ENCODE peak calls at places on chromosome 4, in ten cellular contexts. One of them, this sample, is unnamed.

GRCh38 chr4:8502836-8503585 is 62.4 kb downstream of the TRMT44 start:
- DNase-seq in stimulated activated CD4-positive, alpha-beta T cell treated with anti-CD3 and anti-CD28 coated beads, Interleukin-2, amount 100 ng/mL, for 48 hours: no peak
- DNase-seq in mammary epithelial cell: no peak
- DNase-seq in AG09309: no peak
- DNase-seq in hippocampal formation: no peak
- DNase-seq in HCEC 1CT: no peak
- DNase-seq in suprapubic skin: no peak
- DNase-seq in posterior cingulate gyrus: peak
- DNase-seq in stimulated activated naive CD4-positive, alpha-beta T cell: no peak
- DNase-seq in pancreas: no peak
- DNase-seq in this sample: no peak

GRCh38 chr4:32958586-32958985 is 2238.4 kb downstream of the PCDH7 start:
- DNase-seq in stimulated activated CD4-positive, alpha-beta T cell treated with anti-CD3 and anti-CD28 coated beads, Interleukin-2, amount 100 ng/mL, for 48 hours: no peak
- DNase-seq in mammary epithelial cell: no peak
- DNase-seq in AG09309: no peak
- DNase-seq in hippocampal formation: no peak
- DNase-seq in HCEC 1CT: no peak
- DNase-seq in suprapubic skin: no peak
- DNase-seq in posterior cingulate gyrus: no peak
- DNase-seq in stimulated activated naive CD4-positive, alpha-beta T cell: no peak
- DNase-seq in pancreas: no peak
- DNase-seq in this sample: no peak

GRCh38 chr4:23932935-23933334 is 43.1 kb upstream of the PPARGC1A start:
- DNase-seq in stimulated activated CD4-positive, alpha-beta T cell treated with anti-CD3 and anti-CD28 coated beads, Interleukin-2, amount 100 ng/mL, for 48 hours: no peak
- DNase-seq in mammary epithelial cell: no peak
- DNase-seq in AG09309: peak
- DNase-seq in hippocampal formation: no peak
- DNase-seq in HCEC 1CT: no peak
- DNase-seq in suprapubic skin: no peak
- DNase-seq in posterior cingulate gyrus: no peak
- DNase-seq in stimulated activated naive CD4-positive, alpha-beta T cell: no peak
- DNase-seq in pancreas: no peak
- DNase-seq in this sample: no peak

GRCh38 chr4:108054025-108054424 is 64.3 kb downstream of the HADH start:
- DNase-seq in stimulated activated CD4-positive, alpha-beta T cell treated with anti-CD3 and anti-CD28 coated beads, Interleukin-2, amount 100 ng/mL, for 48 hours: no peak
- DNase-seq in mammary epithelial cell: no peak
- DNase-seq in AG09309: no peak
- DNase-seq in hippocampal formation: no peak
- DNase-seq in HCEC 1CT: no peak
- DNase-seq in suprapubic skin: no peak
- DNase-seq in posterior cingulate gyrus: no peak
- DNase-seq in stimulated activated naive CD4-positive, alpha-beta T cell: peak
- DNase-seq in pancreas: no peak
- DNase-seq in this sample: no peak

GRCh38 chr4:94978904-94979303 is 221.1 kb downstream of the BMPR1B start:
- DNase-seq in stimulated activated CD4-positive, alpha-beta T cell treated with anti-CD3 and anti-CD28 coated beads, Interleukin-2, amount 100 ng/mL, for 48 hours: no peak
- DNase-seq in mammary epithelial cell: peak
- DNase-seq in AG09309: no peak
- DNase-seq in hippocampal formation: no peak
- DNase-seq in HCEC 1CT: peak
- DNase-seq in suprapubic skin: no peak
- DNase-seq in posterior cingulate gyrus: no peak
- DNase-seq in stimulated activated naive CD4-positive, alpha-beta T cell: no peak
- DNase-seq in pancreas: no peak
- DNase-seq in this sample: no peak

GRCh38 chr4:103272174-103272573 is 74.0 kb upstream of the CENPE start:
- DNase-seq in stimulated activated CD4-positive, alpha-beta T cell treated with anti-CD3 and anti-CD28 coated beads, Interleukin-2, amount 100 ng/mL, for 48 hours: no peak
- DNase-seq in mammary epithelial cell: no peak
- DNase-seq in AG09309: no peak
- DNase-seq in hippocampal formation: no peak
- DNase-seq in HCEC 1CT: no peak
- DNase-seq in suprapubic skin: no peak
- DNase-seq in posterior cingulate gyrus: no peak
- DNase-seq in stimulated activated naive CD4-positive, alpha-beta T cell: no peak
- DNase-seq in pancreas: peak
- DNase-seq in this sample: no peak

GRCh38 chr4:138851626-138852443 is 163.7 kb upstream of the NOCT start:
- DNase-seq in stimulated activated CD4-positive, alpha-beta T cell treated with anti-CD3 and anti-CD28 coated beads, Interleukin-2, amount 100 ng/mL, for 48 hours: no peak
- DNase-seq in mammary epithelial cell: peak
- DNase-seq in AG09309: no peak
- DNase-seq in hippocampal formation: no peak
- DNase-seq in HCEC 1CT: no peak
- DNase-seq in suprapubic skin: no peak
- DNase-seq in posterior cingulate gyrus: no peak
- DNase-seq in stimulated activated naive CD4-positive, alpha-beta T cell: no peak
- DNase-seq in pancreas: no peak
- DNase-seq in this sample: no peak

GRCh38 chr4:1200425-1201035 is 28.1 kb upstream of the SPON2 start:
- DNase-seq in stimulated activated CD4-positive, alpha-beta T cell treated with anti-CD3 and anti-CD28 coated beads, Interleukin-2, amount 100 ng/mL, for 48 hours: no peak
- DNase-seq in mammary epithelial cell: no peak
- DNase-seq in AG09309: no peak
- DNase-seq in hippocampal formation: no peak
- DNase-seq in HCEC 1CT: peak
- DNase-seq in suprapubic skin: peak
- DNase-seq in posterior cingulate gyrus: peak
- DNase-seq in stimulated activated naive CD4-positive, alpha-beta T cell: no peak
- DNase-seq in pancreas: peak
- DNase-seq in this sample: peak

GRCh38 chr4:122305853-122306252 is 73.0 kb upstream of the ADAD1 start:
- DNase-seq in stimulated activated CD4-positive, alpha-beta T cell treated with anti-CD3 and anti-CD28 coated beads, Interleukin-2, amount 100 ng/mL, for 48 hours: no peak
- DNase-seq in mammary epithelial cell: no peak
- DNase-seq in AG09309: no peak
- DNase-seq in hippocampal formation: no peak
- DNase-seq in HCEC 1CT: no peak
- DNase-seq in suprapubic skin: no peak
- DNase-seq in posterior cingulate gyrus: no peak
- DNase-seq in stimulated activated naive CD4-positive, alpha-beta T cell: no peak
- DNase-seq in pancreas: no peak
- DNase-seq in this sample: no peak

GRCh38 chr4:148097811-148098210 is 344.4 kb downstream of the NR3C2 start:
- DNase-seq in stimulated activated CD4-positive, alpha-beta T cell treated with anti-CD3 and anti-CD28 coated beads, Interleukin-2, amount 100 ng/mL, for 48 hours: no peak
- DNase-seq in mammary epithelial cell: no peak
- DNase-seq in AG09309: no peak
- DNase-seq in hippocampal formation: no peak
- DNase-seq in HCEC 1CT: no peak
- DNase-seq in suprapubic skin: no peak
- DNase-seq in posterior cingulate gyrus: no peak
- DNase-seq in stimulated activated naive CD4-positive, alpha-beta T cell: no peak
- DNase-seq in pancreas: no peak
- DNase-seq in this sample: no peak

GRCh38 chr4:15598644-15599043 is 56.5 kb downstream of the FBXL5 start:
- DNase-seq in stimulated activated CD4-positive, alpha-beta T cell treated with anti-CD3 and anti-CD28 coated beads, Interleukin-2, amount 100 ng/mL, for 48 hours: no peak
- DNase-seq in mammary epithelial cell: no peak
- DNase-seq in AG09309: no peak
- DNase-seq in hippocampal formation: no peak
- DNase-seq in HCEC 1CT: peak
- DNase-seq in suprapubic skin: no peak
- DNase-seq in posterior cingulate gyrus: no peak
- DNase-seq in stimulated activated naive CD4-positive, alpha-beta T cell: no peak
- DNase-seq in pancreas: no peak
- DNase-seq in this sample: no peak

GRCh38 chr4:100311181-100311580 is 120.9 kb upstream of the DDIT4L start:
- DNase-seq in stimulated activated CD4-positive, alpha-beta T cell treated with anti-CD3 and anti-CD28 coated beads, Interleukin-2, amount 100 ng/mL, for 48 hours: no peak
- DNase-seq in mammary epithelial cell: peak
- DNase-seq in AG09309: no peak
- DNase-seq in hippocampal formation: no peak
- DNase-seq in HCEC 1CT: peak
- DNase-seq in suprapubic skin: no peak
- DNase-seq in posterior cingulate gyrus: no peak
- DNase-seq in stimulated activated naive CD4-positive, alpha-beta T cell: no peak
- DNase-seq in pancreas: no peak
- DNase-seq in this sample: no peak

GRCh38 chr4:127261476-127261875 is 371.3 kb upstream of the INTU start:
- DNase-seq in stimulated activated CD4-positive, alpha-beta T cell treated with anti-CD3 and anti-CD28 coated beads, Interleukin-2, amount 100 ng/mL, for 48 hours: no peak
- DNase-seq in mammary epithelial cell: peak
- DNase-seq in AG09309: no peak
- DNase-seq in hippocampal formation: no peak
- DNase-seq in HCEC 1CT: no peak
- DNase-seq in suprapubic skin: no peak
- DNase-seq in posterior cingulate gyrus: no peak
- DNase-seq in stimulated activated naive CD4-positive, alpha-beta T cell: no peak
- DNase-seq in pancreas: no peak
- DNase-seq in this sample: no peak

GRCh38 chr4:86910820-86911684 is 18.8 kb upstream of the C4orf36 start:
- DNase-seq in stimulated activated CD4-positive, alpha-beta T cell treated with anti-CD3 and anti-CD28 coated beads, Interleukin-2, amount 100 ng/mL, for 48 hours: no peak
- DNase-seq in mammary epithelial cell: no peak
- DNase-seq in AG09309: no peak
- DNase-seq in hippocampal formation: no peak
- DNase-seq in HCEC 1CT: no peak
- DNase-seq in suprapubic skin: no peak
- DNase-seq in posterior cingulate gyrus: no peak
- DNase-seq in stimulated activated naive CD4-positive, alpha-beta T cell: no peak
- DNase-seq in pancreas: no peak
- DNase-seq in this sample: no peak

GRCh38 chr4:128311659-128312392 is 24.2 kb upstream of the PGRMC2 start:
- DNase-seq in stimulated activated CD4-positive, alpha-beta T cell treated with anti-CD3 and anti-CD28 coated beads, Interleukin-2, amount 100 ng/mL, for 48 hours: no peak
- DNase-seq in mammary epithelial cell: peak
- DNase-seq in AG09309: no peak
- DNase-seq in hippocampal formation: no peak
- DNase-seq in HCEC 1CT: no peak
- DNase-seq in suprapubic skin: no peak
- DNase-seq in posterior cingulate gyrus: no peak
- DNase-seq in stimulated activated naive CD4-positive, alpha-beta T cell: no peak
- DNase-seq in pancreas: no peak
- DNase-seq in this sample: no peak

GRCh38 chr4:108890491-108890890 is 127.6 kb upstream of the ETNPPL start:
- DNase-seq in stimulated activated CD4-positive, alpha-beta T cell treated with anti-CD3 and anti-CD28 coated beads, Interleukin-2, amount 100 ng/mL, for 48 hours: no peak
- DNase-seq in mammary epithelial cell: no peak
- DNase-seq in AG09309: no peak
- DNase-seq in hippocampal formation: no peak
- DNase-seq in HCEC 1CT: no peak
- DNase-seq in suprapubic skin: no peak
- DNase-seq in posterior cingulate gyrus: no peak
- DNase-seq in stimulated activated naive CD4-positive, alpha-beta T cell: no peak
- DNase-seq in pancreas: no peak
- DNase-seq in this sample: no peak

GRCh38 chr4:139900964-139901376 is 235.4 kb downstream of the MGST2 start:
- DNase-seq in stimulated activated CD4-positive, alpha-beta T cell treated with anti-CD3 and anti-CD28 coated beads, Interleukin-2, amount 100 ng/mL, for 48 hours: no peak
- DNase-seq in mammary epithelial cell: peak
- DNase-seq in AG09309: no peak
- DNase-seq in hippocampal formation: no peak
- DNase-seq in HCEC 1CT: no peak
- DNase-seq in suprapubic skin: no peak
- DNase-seq in posterior cingulate gyrus: no peak
- DNase-seq in stimulated activated naive CD4-positive, alpha-beta T cell: no peak
- DNase-seq in pancreas: no peak
- DNase-seq in this sample: no peak

GRCh38 chr4:71133491-71133890 is 140.0 kb downstream of the DCK start:
- DNase-seq in stimulated activated CD4-positive, alpha-beta T cell treated with anti-CD3 and anti-CD28 coated beads, Interleukin-2, amount 100 ng/mL, for 48 hours: no peak
- DNase-seq in mammary epithelial cell: no peak
- DNase-seq in AG09309: no peak
- DNase-seq in hippocampal formation: no peak
- DNase-seq in HCEC 1CT: no peak
- DNase-seq in suprapubic skin: no peak
- DNase-seq in posterior cingulate gyrus: no peak
- DNase-seq in stimulated activated naive CD4-positive, alpha-beta T cell: no peak
- DNase-seq in pancreas: no peak
- DNase-seq in this sample: no peak

GRCh38 chr4:168995537-168996295 is 14.3 kb downstream of the CBR4 start:
- DNase-seq in stimulated activated CD4-positive, alpha-beta T cell treated with anti-CD3 and anti-CD28 coated beads, Interleukin-2, amount 100 ng/mL, for 48 hours: no peak
- DNase-seq in mammary epithelial cell: peak
- DNase-seq in AG09309: no peak
- DNase-seq in hippocampal formation: no peak
- DNase-seq in HCEC 1CT: no peak
- DNase-seq in suprapubic skin: no peak
- DNase-seq in posterior cingulate gyrus: no peak
- DNase-seq in stimulated activated naive CD4-positive, alpha-beta T cell: no peak
- DNase-seq in pancreas: no peak
- DNase-seq in this sample: no peak

GRCh38 chr4:18957721-18958120 is 936.2 kb upstream of the LCORL start:
- DNase-seq in stimulated activated CD4-positive, alpha-beta T cell treated with anti-CD3 and anti-CD28 coated beads, Interleukin-2, amount 100 ng/mL, for 48 hours: no peak
- DNase-seq in mammary epithelial cell: no peak
- DNase-seq in AG09309: no peak
- DNase-seq in hippocampal formation: no peak
- DNase-seq in HCEC 1CT: no peak
- DNase-seq in suprapubic skin: no peak
- DNase-seq in posterior cingulate gyrus: no peak
- DNase-seq in stimulated activated naive CD4-positive, alpha-beta T cell: no peak
- DNase-seq in pancreas: no peak
- DNase-seq in this sample: no peak

GRCh38 chr4:168560184-168560834 is 63.5 kb downstream of the PALLD start:
- DNase-seq in stimulated activated CD4-positive, alpha-beta T cell treated with anti-CD3 and anti-CD28 coated beads, Interleukin-2, amount 100 ng/mL, for 48 hours: no peak
- DNase-seq in mammary epithelial cell: peak
- DNase-seq in AG09309: no peak
- DNase-seq in hippocampal formation: no peak
- DNase-seq in HCEC 1CT: peak
- DNase-seq in suprapubic skin: no peak
- DNase-seq in posterior cingulate gyrus: no peak
- DNase-seq in stimulated activated naive CD4-positive, alpha-beta T cell: no peak
- DNase-seq in pancreas: no peak
- DNase-seq in this sample: no peak

GRCh38 chr4:114040319-114041116 is 61.1 kb upstream of the ARSJ start:
- DNase-seq in stimulated activated CD4-positive, alpha-beta T cell treated with anti-CD3 and anti-CD28 coated beads, Interleukin-2, amount 100 ng/mL, for 48 hours: no peak
- DNase-seq in mammary epithelial cell: peak
- DNase-seq in AG09309: no peak
- DNase-seq in hippocampal formation: no peak
- DNase-seq in HCEC 1CT: no peak
- DNase-seq in suprapubic skin: no peak
- DNase-seq in posterior cingulate gyrus: no peak
- DNase-seq in stimulated activated naive CD4-positive, alpha-beta T cell: no peak
- DNase-seq in pancreas: no peak
- DNase-seq in this sample: no peak

GRCh38 chr4:89363786-89364185 is 56.2 kb upstream of the GPRIN3 start:
- DNase-seq in stimulated activated CD4-positive, alpha-beta T cell treated with anti-CD3 and anti-CD28 coated beads, Interleukin-2, amount 100 ng/mL, for 48 hours: no peak
- DNase-seq in mammary epithelial cell: no peak
- DNase-seq in AG09309: no peak
- DNase-seq in hippocampal formation: no peak
- DNase-seq in HCEC 1CT: no peak
- DNase-seq in suprapubic skin: no peak
- DNase-seq in posterior cingulate gyrus: no peak
- DNase-seq in stimulated activated naive CD4-positive, alpha-beta T cell: no peak
- DNase-seq in pancreas: no peak
- DNase-seq in this sample: no peak

GRCh38 chr4:121370729-121371325 is 10.0 kb downstream of the QRFPR start:
- DNase-seq in stimulated activated CD4-positive, alpha-beta T cell treated with anti-CD3 and anti-CD28 coated beads, Interleukin-2, amount 100 ng/mL, for 48 hours: peak
- DNase-seq in mammary epithelial cell: peak
- DNase-seq in AG09309: no peak
- DNase-seq in hippocampal formation: peak
- DNase-seq in HCEC 1CT: peak
- DNase-seq in suprapubic skin: no peak
- DNase-seq in posterior cingulate gyrus: no peak
- DNase-seq in stimulated activated naive CD4-positive, alpha-beta T cell: no peak
- DNase-seq in pancreas: no peak
- DNase-seq in this sample: no peak

GRCh38 chr4:98601719-98602118 is 56.7 kb downstream of the TSPAN5 start:
- DNase-seq in stimulated activated CD4-positive, alpha-beta T cell treated with anti-CD3 and anti-CD28 coated beads, Interleukin-2, amount 100 ng/mL, for 48 hours: peak
- DNase-seq in mammary epithelial cell: peak
- DNase-seq in AG09309: no peak
- DNase-seq in hippocampal formation: no peak
- DNase-seq in HCEC 1CT: peak
- DNase-seq in suprapubic skin: no peak
- DNase-seq in posterior cingulate gyrus: no peak
- DNase-seq in stimulated activated naive CD4-positive, alpha-beta T cell: no peak
- DNase-seq in pancreas: no peak
- DNase-seq in this sample: no peak